ENCODE peak calls at places on chromosomes 5 and 9, in ten cellular contexts. I, L, H, R, V, O, A, D, P and M are unnamed samples. For H3K4me1 and H3K36me3, the result is how much of the 10 kb centered on the place peaks cover.

GRCh38 chr5:170632985-170633234 is 129.1 kb downstream of the KCNIP1 start:
- DNase-seq in I (peak), L (peak), H (peak), R (no peak), V (peak), O (peak), A (peak), D (peak), P (peak), M (peak)

GRCh38 chr5:79851694-79852006 is 139.4 kb downstream of the MTX3 start:
- DNase-seq in I (no peak), L (no peak), H (no peak), R (no peak), V (no peak), O (no peak), A (no peak), D (no peak), P (no peak), M (no peak)

GRCh38 chr9:134637696-134638502 is 3.7 kb upstream of the COL5A1 start:
- DNase-seq in I (no peak), L (no peak), H (no peak), R (no peak), V (peak), O (no peak), A (no peak), D (no peak), P (no peak), M (no peak)

GRCh38 chr9:92631452-92632211 is 38.3 kb downstream of the IPPK start:
- DNase-seq in I (peak), L (no peak), H (no peak), R (no peak), V (peak), O (no peak), A (no peak), D (no peak), P (no peak), M (no peak)

GRCh38 chr9:109401169-109401989 is 80.5 kb upstream of the EPB41L4B start:
- DNase-seq in I (no peak), L (no peak), H (peak), R (no peak), V (no peak), O (peak), A (no peak), D (no peak), P (peak), M (peak)

GRCh38 chr5:148740466-148740865 is 85.9 kb upstream of the ADRB2 start:
- DNase-seq in I (no peak), L (no peak), H (no peak), R (no peak), V (no peak), O (no peak), A (no peak), D (no peak), P (no peak), M (no peak)

GRCh38 chr9:7500521-7500920 is 299.1 kb downstream of the DMAC1 start:
- DNase-seq in I (no peak), L (no peak), H (no peak), R (no peak), V (no peak), O (no peak), A (no peak), D (no peak), P (no peak), M (no peak)

GRCh38 chr5:16736158-16736994 is 119.6 kb upstream of the RETREG1 start:
- DNase-seq in I (no peak), L (no peak), H (peak), R (no peak), V (no peak), O (peak), A (no peak), D (no peak), P (no peak), M (peak)

GRCh38 chr5:134053840-134054338 is 49.1 kb upstream of the VDAC1 start:
- DNase-seq in I (no peak), L (no peak), H (peak), R (no peak), V (no peak), O (no peak), A (no peak), D (no peak), P (no peak), M (no peak)

GRCh38 chr9:130064621-130065020 is 10.9 kb downstream of the GPR107 start:
- DNase-seq in I (no peak), L (no peak), H (no peak), R (no peak), V (no peak), O (no peak), A (no peak), D (no peak), P (no peak), M (no peak)

GRCh38 chr5:50800410-50800809 is 134.0 kb downstream of the PARP8 start:
- DNase-seq in I (no peak), L (no peak), H (no peak), R (no peak), V (no peak), O (no peak), A (no peak), D (no peak), P (no peak), M (no peak)

GRCh38 chr5:35339616-35340100 is 109.4 kb upstream of the PRLR start:
- DNase-seq in I (no peak), L (no peak), H (no peak), R (no peak), V (no peak), O (no peak), A (no peak), D (no peak), P (no peak), M (no peak)

GRCh38 chr5:35341189-35341588 is 110.9 kb upstream of the PRLR start:
- DNase-seq in I (no peak), L (no peak), H (no peak), R (no peak), V (no peak), O (no peak), A (no peak), D (no peak), P (no peak), M (no peak)

GRCh38 chr5:35342664-35343063 is 112.4 kb upstream of the PRLR start:
- DNase-seq in I (no peak), L (no peak), H (no peak), R (no peak), V (no peak), O (no peak), A (no peak), D (no peak), P (no peak), M (no peak)

DNA sequence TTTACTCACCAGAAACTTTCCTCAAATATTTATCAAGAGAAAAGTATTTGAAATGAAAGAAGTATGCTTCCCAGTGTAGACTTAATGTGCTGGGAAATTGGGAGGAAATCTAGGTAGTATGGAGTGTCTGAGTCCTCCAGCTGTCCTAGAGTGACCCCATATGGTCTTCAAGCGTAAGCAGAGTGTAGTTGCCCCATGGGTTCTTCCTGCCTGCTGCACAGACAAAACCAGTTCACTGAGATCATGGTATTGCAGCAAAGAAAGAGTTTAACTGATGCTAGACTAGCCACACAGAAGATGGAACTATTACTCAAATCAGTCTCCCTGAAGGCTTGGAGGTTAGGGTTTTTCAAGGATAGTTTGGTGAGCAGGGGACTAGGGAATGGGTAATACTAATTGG is 114.9 kb upstream of the PRLR start:
- DNase-seq in I (no peak), L (no peak), H (no peak), R (no peak), V (no peak), O (no peak), A (no peak), D (no peak), P (no peak), M (no peak)
- TF ChIP-seq CTCF in I (no peak), L (no peak), H (no peak), R (no peak), V (no peak), O (no peak), A (no peak), D (no peak), P (no peak), M (no peak)

DNA sequence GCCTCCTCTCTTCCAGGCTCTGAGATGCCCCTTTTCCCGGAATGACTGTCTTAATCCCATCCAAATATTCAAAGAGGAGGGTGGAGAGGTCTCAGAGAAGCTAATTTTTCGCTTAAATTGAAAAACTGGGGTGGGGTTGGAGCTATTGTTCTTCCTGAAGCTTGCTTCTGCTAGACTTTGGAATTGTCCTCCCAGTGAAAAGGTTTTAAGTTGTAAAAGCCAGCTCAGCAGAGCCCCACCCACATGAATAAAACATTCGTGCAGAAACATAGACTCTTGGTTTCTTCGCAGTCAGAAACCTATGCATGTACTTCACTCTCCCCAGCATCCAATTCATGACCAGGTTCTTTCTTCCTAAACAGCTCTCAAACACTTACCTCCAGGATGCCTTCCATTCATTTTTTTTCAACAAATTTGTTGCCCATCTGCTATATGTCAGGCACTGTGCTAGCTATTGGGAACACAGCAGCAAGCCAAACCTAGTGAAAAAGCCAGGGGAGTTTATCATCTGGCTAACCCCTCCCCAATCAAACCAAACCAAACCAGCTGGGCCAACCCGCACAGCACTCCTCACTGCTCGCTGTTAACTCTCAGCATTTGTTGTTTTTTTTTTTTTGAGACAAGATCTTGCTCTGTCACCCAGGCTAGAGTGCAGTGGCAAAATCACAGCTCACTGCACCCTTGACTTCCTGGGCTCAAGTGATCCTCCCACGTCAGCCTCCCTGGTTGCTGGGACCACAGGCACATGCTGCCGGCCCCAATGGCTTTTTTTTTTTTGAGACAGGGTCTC is 37.9 kb upstream of the OCLN start:
- DNase-seq in I (no peak), L (no peak), H (peak), R (no peak), V (no peak), O (peak), A (no peak), D (no peak), P (no peak), M (no peak)
- H3K4me1 ChIP-seq in I (under half), L (under half), H (under half), R (under half), V (under half), O (under half), A (under half), D (under half), P (under half), M (under half)

GRCh38 chr5:151477106-151477505 is 29.7 kb downstream of the SLC36A1 start:
- DNase-seq in I (no peak), L (no peak), H (no peak), R (peak), V (no peak), O (no peak), A (no peak), D (no peak), P (no peak), M (no peak)
- H3K36me3 ChIP-seq in I (half or more), L (under half), H (under half), R (under half), V (under half), O (half or more), A (under half), D (under half), P (under half), M (under half)

GRCh38 chr5:132428811-132429440 is 59.4 kb downstream of the SLC22A5 start:
- DNase-seq in I (no peak), L (no peak), H (no peak), R (no peak), V (no peak), O (no peak), A (no peak), D (no peak), P (no peak), M (no peak)

GRCh38 chr5:132428147-132428482 is 58.6 kb downstream of the SLC22A5 start:
- DNase-seq in I (no peak), L (no peak), H (no peak), R (no peak), V (no peak), O (no peak), A (no peak), D (no peak), P (no peak), M (no peak)

GRCh38 chr5:132426525-132427138 is 57.1 kb downstream of the SLC22A5 start:
- DNase-seq in I (peak), L (peak), H (peak), R (peak), V (peak), O (peak), A (peak), D (peak), P (peak), M (peak)

GRCh38 chr5:132425975-132426524 is 56.5 kb downstream of the SLC22A5 start:
- DNase-seq in I (no peak), L (no peak), H (no peak), R (no peak), V (no peak), O (no peak), A (no peak), D (no peak), P (no peak), M (no peak)

DNA sequence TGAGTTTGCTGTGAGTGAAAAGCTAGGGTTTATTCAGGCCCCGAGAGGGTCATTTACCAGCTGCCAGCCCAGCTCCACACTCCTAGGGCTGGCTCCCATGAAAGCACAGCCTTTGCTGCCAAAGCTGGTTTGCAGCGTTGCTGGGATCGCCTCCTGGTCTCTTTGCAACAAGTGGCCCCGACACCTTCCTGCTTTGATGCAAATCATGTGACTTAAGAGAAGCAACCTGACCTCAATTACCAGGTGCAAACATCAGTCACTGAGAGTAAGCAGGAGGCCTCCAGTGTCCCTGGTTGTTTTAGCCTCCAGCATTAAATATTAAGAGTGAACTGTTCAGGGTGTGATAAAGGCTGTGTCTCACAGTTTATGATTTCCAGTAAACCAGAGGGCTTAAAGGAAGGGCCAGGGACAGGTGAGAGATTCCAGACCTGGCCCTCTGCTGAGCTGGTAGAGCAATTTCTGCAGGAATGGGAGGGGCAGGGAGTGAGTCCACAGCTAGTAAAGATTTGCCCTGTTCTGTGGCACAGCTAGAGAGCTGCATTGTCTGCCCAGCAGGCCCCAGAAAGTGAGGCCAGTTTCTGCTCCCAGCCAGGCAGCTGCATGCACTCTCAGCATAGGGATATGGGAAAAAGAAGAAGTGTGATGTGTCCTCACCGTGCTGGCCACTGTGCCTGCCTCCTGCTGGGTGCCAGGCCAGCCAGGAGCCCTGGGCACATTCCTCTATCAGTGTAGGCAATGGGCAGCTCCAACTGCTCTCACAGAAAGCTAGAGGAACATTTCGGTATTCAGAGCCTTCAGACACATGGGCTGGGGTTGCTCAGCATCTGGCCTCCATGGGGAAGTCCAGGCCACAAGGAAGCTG is 58.0 kb downstream of the SLC22A5 start:
- DNase-seq in I (no peak), L (peak), H (peak), R (peak), V (no peak), O (peak), A (peak), D (peak), P (no peak), M (peak)
- TF ChIP-seq CTCF in I (no peak), L (no peak), H (peak), R (no peak), V (no peak), O (no peak), A (no peak), D (no peak), P (no peak), M (no peak)

GRCh38 chr5:135451581-135452360 is at the start of gene TIFAB:
- DNase-seq in I (peak), L (no peak), H (no peak), R (no peak), V (peak), O (peak), A (no peak), D (no peak), P (no peak), M (no peak)
- H3K4me1 ChIP-seq in I (under half), L (under half), H (under half), R (under half), V (under half), O (under half), A (under half), D (under half), P (under half), M (under half)

GRCh38 chr9:19379697-19380046 is 364 bp downstream of the RPS6 start:
- DNase-seq in I (peak), L (no peak), H (peak), R (peak), V (no peak), O (no peak), A (no peak), D (no peak), P (no peak), M (no peak)
- H3K36me3 ChIP-seq in I (under half), L (under half), H (under half), R (under half), V (under half), O (under half), A (under half), D (under half), P (under half), M (under half)

GRCh38 chr5:39462211-39462610 is 37.4 kb upstream of the DAB2 start:
- DNase-seq in I (no peak), L (no peak), H (no peak), R (no peak), V (no peak), O (no peak), A (no peak), D (no peak), P (no peak), M (no peak)
- TF ChIP-seq CTCF in I (no peak), L (no peak), H (no peak), R (no peak), V (no peak), O (no peak), A (no peak), D (no peak), P (no peak), M (no peak)

GRCh38 chr9:110900917-110901316 is 137.4 kb downstream of the LPAR1 start:
- DNase-seq in I (no peak), L (no peak), H (no peak), R (no peak), V (no peak), O (no peak), A (no peak), D (no peak), P (no peak), M (no peak)
- H3K4me1 ChIP-seq in I (half or more), L (under half), H (under half), R (under half), V (under half), O (under half), A (under half), D (under half), P (under half), M (under half)